ENCODE peak calls at places on chromosomes 12 and 14, in six cellular contexts. U is HCT116, B is NCI-H1105, S is kidney tubule cell, A is left ventricle myocardium inferior, I is Daoy. F is an unnamed sample.

GRCh38 chr12:102548543-102548942 is 68.2 kb upstream of the IGF1 start:
- DNase-seq in U (no peak), B (no peak), S (no peak), A (peak; percentile 22), I (peak; percentile 34), F (no peak)

GRCh38 chr12:2654311-2654710 is 140.5 kb upstream of the FKBP4 start:
- DNase-seq in U (no peak), B (no peak), S (no peak), A (no peak), I (no peak), F (no peak)

GRCh38 chr12:47219243-47219642 is 139.5 kb upstream of the AMIGO2 start:
- DNase-seq in U (no peak), B (no peak), S (no peak), A (no peak), I (peak; percentile 51), F (no peak)

GRCh38 chr14:61493239-61493638 is 171.9 kb downstream of the PRKCH start:
- DNase-seq in U (no peak), B (no peak), S (peak; percentile 91), A (no peak), I (peak; percentile 84), F (peak; percentile 75)

GRCh38 chr12:126856958-126857357 is 1410.0 kb upstream of the TMEM132C start:
- DNase-seq in U (no peak), B (no peak), S (no peak), A (no peak), I (no peak), F (no peak)

GRCh38 chr12:59850268-59850667 is 254.4 kb downstream of the SLC16A7 start:
- DNase-seq in U (no peak), B (no peak), S (no peak), A (no peak), I (no peak), F (no peak)

GRCh38 chr12:93848453-93849120 is 171.4 kb downstream of the CRADD start:
- DNase-seq in U (no peak), B (no peak), S (no peak), A (no peak), I (no peak), F (no peak)

GRCh38 chr14:60648934-60649814 is at the start of gene SIX1:
- DNase-seq in U (peak; percentile 62), B (peak; percentile 90), S (peak; percentile 87), A (peak; percentile 38), I (peak; percentile 97), F (peak; percentile 85)

GRCh38 chr12:39605996-39606395 is 13.6 kb downstream of the ABCD2 start:
- DNase-seq in U (peak; percentile 59), B (no peak), S (peak; percentile 60), A (no peak), I (peak; percentile 75), F (no peak)

GRCh38 chr14:104964546-104964945 is 13.6 kb downstream of the AHNAK2 start:
- DNase-seq in U (no peak), B (no peak), S (no peak), A (no peak), I (no peak), F (no peak)

GRCh38 chr12:105355752-105356151 is 25.3 kb downstream of the C12orf75 start:
- DNase-seq in U (peak; percentile 18), B (no peak), S (peak; percentile 68), A (no peak), I (no peak), F (no peak)

GRCh38 chr12:121649819-121650353 is 19.6 kb downstream of the MORN3 start:
- DNase-seq in U (no peak), B (no peak), S (no peak), A (no peak), I (no peak), F (no peak)

GRCh38 chr14:23057757-23058653 is 685 bp upstream of the CDH24 start:
- DNase-seq in U (peak; percentile 79), B (no peak), S (peak; percentile 87), A (peak; percentile 86), I (peak; percentile 95), F (peak; percentile 77)

GRCh38 chr14:68397827-68398226 is 395.0 kb downstream of the ZFP36L1 start:
- DNase-seq in U (no peak), B (no peak), S (no peak), A (no peak), I (peak; percentile 71), F (no peak)